ENCODE peak calls at places on chromosomes 1 and 21, in five cellular contexts. One of them, this sample, is unnamed.

GRCh38 chr1:109892476-109893368 is 17.9 kb upstream of the CSF1 start:
- DNase-seq in CD8-positive, alpha-beta T cell: no peak
- DNase-seq in AG04450: no peak
- DNase-seq in kidney: no peak
- DNase-seq in tibial artery: no peak
- DNase-seq in this sample: peak

GRCh38 chr1:155648207-155649147 is 38.5 kb downstream of the MSTO1 start:
- DNase-seq in CD8-positive, alpha-beta T cell: no peak
- DNase-seq in AG04450: peak
- DNase-seq in kidney: no peak
- DNase-seq in tibial artery: peak
- DNase-seq in this sample: no peak

GRCh38 chr1:57986432-57986831 is 560.1 kb downstream of the OMA1 start:
- DNase-seq in CD8-positive, alpha-beta T cell: no peak
- DNase-seq in AG04450: no peak
- DNase-seq in kidney: no peak
- DNase-seq in tibial artery: no peak
- DNase-seq in this sample: no peak

GRCh38 chr1:31926846-31927660 is 11.1 kb downstream of the PTP4A2 start:
- DNase-seq in CD8-positive, alpha-beta T cell: peak
- DNase-seq in AG04450: no peak
- DNase-seq in kidney: no peak
- DNase-seq in tibial artery: no peak
- DNase-seq in this sample: no peak

GRCh38 chr21:44702111-44702972 is 5.4 kb downstream of the KRTAP10-12 start:
- DNase-seq in CD8-positive, alpha-beta T cell: no peak
- DNase-seq in AG04450: no peak
- DNase-seq in kidney: no peak
- DNase-seq in tibial artery: no peak
- DNase-seq in this sample: peak

GRCh38 chr21:43913928-43914327 is 48.9 kb downstream of the AGPAT3 start:
- DNase-seq in CD8-positive, alpha-beta T cell: no peak
- DNase-seq in AG04450: no peak
- DNase-seq in kidney: peak
- DNase-seq in tibial artery: no peak
- DNase-seq in this sample: peak

GRCh38 chr1:153617677-153618076 is 1.6 kb upstream of the S100A14 start:
- DNase-seq in CD8-positive, alpha-beta T cell: peak
- DNase-seq in AG04450: no peak
- DNase-seq in kidney: peak
- DNase-seq in tibial artery: no peak
- DNase-seq in this sample: peak

GRCh38 chr1:11065796-11066195 is 6.0 kb upstream of the SRM start:
- DNase-seq in CD8-positive, alpha-beta T cell: no peak
- DNase-seq in AG04450: no peak
- DNase-seq in kidney: no peak
- DNase-seq in tibial artery: no peak
- DNase-seq in this sample: peak

GRCh38 chr1:45359882-45360513 is 19.8 kb upstream of the MUTYH start:
- DNase-seq in CD8-positive, alpha-beta T cell: peak
- DNase-seq in AG04450: peak
- DNase-seq in kidney: no peak
- DNase-seq in tibial artery: peak
- DNase-seq in this sample: no peak

GRCh38 chr1:48889088-48889487 is 112.4 kb upstream of the BEND5 start:
- DNase-seq in CD8-positive, alpha-beta T cell: no peak
- DNase-seq in AG04450: no peak
- DNase-seq in kidney: no peak
- DNase-seq in tibial artery: no peak
- DNase-seq in this sample: no peak

GRCh38 chr1:54794401-54795099 is 6.6 kb downstream of the TTC22 start:
- DNase-seq in CD8-positive, alpha-beta T cell: no peak
- DNase-seq in AG04450: no peak
- DNase-seq in kidney: no peak
- DNase-seq in tibial artery: no peak
- DNase-seq in this sample: no peak

This sample was measured in posterior vena cava.